ENCODE peak calls at places on chromosomes 2 and 18, in eight cellular contexts. I, G, U, M, Q, H, R and L are unnamed samples.
A peak's percentile ranks its signal among the peaks of the same experiment; 100 is the strongest.

GRCh38 chr2:230893881-230894781 is 29.4 kb downstream of the ITM2C start:
- DNase-seq in U (peak; percentile 23), Q (no peak), M (no peak), G (no peak), R (no peak), H (no peak), I (peak; percentile 55), L (no peak)

GRCh38 chr2:83221258-83221657 is 1237.8 kb downstream of the SUCLG1 start:
- DNase-seq in G (no peak), I (no peak), Q (no peak), H (no peak), M (no peak), R (peak; percentile 67), U (no peak), L (no peak)

GRCh38 chr2:8568543-8569302 is 113.1 kb upstream of the ID2 start:
- DNase-seq in U (no peak), H (no peak), I (no peak), G (no peak), M (no peak), Q (no peak), R (no peak), L (no peak)

GRCh38 chr2:23565814-23566213 is 180.8 kb downstream of the KLHL29 start:
- DNase-seq in M (no peak), U (no peak), Q (peak; percentile 64), H (no peak), I (no peak), G (no peak), R (no peak), L (no peak)

GRCh38 chr2:162328424-162329157 is 10.1 kb upstream of the IFIH1 start:
- DNase-seq in U (no peak), M (no peak), R (no peak), Q (no peak), H (no peak), G (no peak), I (no peak), L (no peak)

GRCh38 chr2:101277111-101277510 is 24.4 kb downstream of the CNOT11 start:
- DNase-seq in Q (no peak), G (no peak), M (no peak), I (no peak), R (peak; percentile 52), U (no peak), H (peak; percentile 56), L (no peak)

GRCh38 chr2:45904931-45905642 is 253.6 kb downstream of the PRKCE start:
- DNase-seq in U (no peak), G (no peak), M (no peak), H (no peak), I (no peak), R (no peak), Q (no peak), L (no peak)

GRCh38 chr2:101832114-101832513 is 134.6 kb downstream of the MAP4K4 start:
- DNase-seq in R (no peak), G (no peak), I (no peak), H (no peak), U (no peak), Q (no peak), M (no peak), L (no peak)

GRCh38 chr2:112646102-112646719 is 472 bp downstream of the SLC20A1 start:
- DNase-seq in M (no peak), I (peak; percentile 79), Q (no peak), G (no peak), H (no peak), U (no peak), R (no peak), L (no peak)

GRCh38 chr2:128362889-128363228 is 44.2 kb upstream of the HS6ST1 start:
- DNase-seq in G (no peak), I (no peak), H (no peak), Q (no peak), M (no peak), U (peak; percentile 19), R (peak; percentile 52), L (no peak)

GRCh38 chr2:215747244-215747620 is 266.1 kb downstream of the MREG start:
- DNase-seq in G (no peak), Q (no peak), M (no peak), U (no peak), I (no peak), R (no peak), H (no peak), L (no peak)

GRCh38 chr2:144432921-144433320 is 87.0 kb downstream of the ZEB2 start:
- DNase-seq in H (no peak), I (no peak), M (no peak), U (no peak), Q (no peak), R (no peak), G (no peak), L (no peak)

GRCh38 chr18:12744103-12744502 is 41.3 kb downstream of the PSMG2 start:
- DNase-seq in U (no peak), I (peak; percentile 81), H (no peak), R (peak; percentile 84), Q (no peak), G (no peak), M (peak; percentile 42), L (peak; percentile 69)

GRCh38 chr2:216315817-216316603 is 56.3 kb downstream of the MARCHF4 start:
- DNase-seq in Q (no peak), U (no peak), G (no peak), R (peak; percentile 47), M (peak; percentile 71), H (no peak), I (no peak), L (no peak)

GRCh38 chr2:182229288-182229687 is 197.5 kb downstream of the PDE1A start:
- DNase-seq in G (no peak), Q (no peak), R (peak; percentile 5), I (no peak), H (no peak), U (no peak), M (no peak), L (no peak)

GRCh38 chr2:241000831-241001321 is 2.5 kb downstream of the SNED1 start:
- DNase-seq in M (no peak), R (no peak), G (no peak), Q (no peak), H (peak; percentile 67), I (no peak), U (no peak), L (no peak)

GRCh38 chr2:240997856-240998705 is at the start of gene SNED1:
- DNase-seq in U (peak; percentile 90), M (peak; percentile 45), H (peak; percentile 91), G (no peak), Q (peak; percentile 90), R (peak; percentile 85), I (no peak), L (peak; percentile 64)

GRCh38 chr2:240999873-241000541 is 1.6 kb downstream of the SNED1 start:
- DNase-seq in R (no peak), I (no peak), U (peak; percentile 8), Q (no peak), G (no peak), M (no peak), H (peak; percentile 28), L (peak; percentile 6)

GRCh38 chr2:240998706-240999000 is 235 bp downstream of the SNED1 start:
- DNase-seq in M (no peak), U (no peak), H (peak; percentile 27), I (no peak), Q (no peak), R (no peak), G (no peak), L (no peak)

DNA sequence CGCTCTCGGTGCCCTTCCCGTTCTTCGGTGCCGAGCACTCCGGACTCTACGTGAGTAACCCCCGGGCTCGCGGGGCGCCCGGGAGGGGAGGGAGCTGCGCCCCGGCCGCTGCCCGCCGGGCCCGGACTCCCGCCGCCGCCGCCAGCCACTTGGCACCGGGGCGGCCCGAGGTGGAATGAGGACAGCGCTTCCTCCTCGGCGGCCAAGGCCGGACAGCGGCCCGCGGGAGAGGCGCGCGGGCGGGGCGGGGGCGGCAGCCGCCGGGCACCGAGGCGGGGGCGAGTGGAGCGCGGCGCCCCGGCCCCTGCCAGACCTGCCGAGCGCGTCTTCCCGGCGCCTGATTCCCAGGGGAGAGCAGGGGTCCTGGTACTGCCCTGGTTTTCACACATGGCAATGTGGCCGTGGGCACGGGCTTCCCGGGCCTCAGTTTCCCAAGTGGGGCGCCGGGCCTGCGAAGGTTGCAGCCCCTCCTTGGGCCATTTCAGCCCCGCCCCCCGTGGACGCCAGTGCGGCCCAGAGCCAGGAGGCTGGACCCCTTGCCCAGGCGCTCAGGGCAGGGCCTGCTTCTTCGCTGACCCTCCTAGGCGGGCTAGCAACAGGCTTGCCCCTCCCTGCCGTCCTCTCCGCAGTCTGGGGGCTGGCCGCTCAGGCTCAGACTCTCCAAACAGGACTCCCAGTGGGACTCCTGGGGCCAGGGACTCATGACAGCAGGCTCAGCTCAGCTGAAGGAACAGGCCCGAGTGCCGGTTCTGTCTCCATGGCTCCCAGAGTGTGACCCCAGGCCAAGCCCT is 778 bp downstream of the SNED1 start:
- DNase-seq in H (peak; percentile 30), M (no peak), Q (no peak), I (no peak), U (peak; percentile 28), G (no peak), R (no peak), L (no peak)
- H3K4me3 ChIP-seq in H (peak overlapping the region; percentile 59), M (peak overlapping the region; percentile 47), Q (peak overlapping the region; percentile 68), I (no peak overlapping the region), U (peak overlapping the region; percentile 62), G (peak overlapping the region; percentile 37), R (peak overlapping the region; percentile 54), L (peak overlapping the region; percentile 27)

GRCh38 chr2:38440655-38441054 is 63.6 kb upstream of the ATL2 start:
- DNase-seq in R (no peak), Q (no peak), H (no peak), M (no peak), I (no peak), U (no peak), G (no peak), L (no peak)
- H3K27me3 ChIP-seq in R (peaks cover 25% of the 10 kb centered on the region), Q (no peaks in the 10 kb centered on the region), H (no peaks in the 10 kb centered on the region), M (peaks cover 8% of the 10 kb centered on the region), I (no peaks in the 10 kb centered on the region), U (no peaks in the 10 kb centered on the region), G (no peaks in the 10 kb centered on the region), L (no peaks in the 10 kb centered on the region)

GRCh38 chr2:117935436-117935835 is 78.4 kb downstream of the CCDC93 start:
- DNase-seq in I (no peak), M (no peak), Q (no peak), U (no peak), G (no peak), R (no peak), H (no peak), L (no peak)
- H3K36me3 ChIP-seq in I (peaks cover 43% of the 10 kb centered on the region), M (peaks cover 44% of the 10 kb centered on the region), Q (peaks cover 8% of the 10 kb centered on the region), U (peaks cover 87% of the 10 kb centered on the region), G (peaks cover 87% of the 10 kb centered on the region), R (peaks cover 12% of the 10 kb centered on the region), H (peaks cover 61% of the 10 kb centered on the region), L (peaks cover 54% of the 10 kb centered on the region)

DNA sequence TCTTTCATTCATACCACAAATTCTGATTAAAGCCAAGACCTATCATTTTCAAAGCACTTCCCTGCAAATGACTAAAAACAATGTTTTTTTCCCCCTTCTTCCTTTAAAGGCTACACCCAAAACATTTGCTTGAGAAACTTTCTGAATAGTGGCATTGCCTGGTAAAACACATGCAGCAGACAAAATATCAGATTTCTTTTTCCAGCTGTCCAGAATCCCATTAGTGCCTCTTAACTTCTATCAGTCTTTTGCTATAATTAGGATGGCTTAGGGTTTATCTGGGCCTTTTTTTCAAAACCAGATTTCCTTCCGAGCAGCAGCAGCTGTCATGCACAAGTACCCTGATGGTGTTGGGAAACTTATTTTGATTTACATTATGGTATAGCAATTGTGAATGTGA is 50.6 kb downstream of the ALPK2 start:
- DNase-seq in G (no peak), M (no peak), Q (no peak), I (no peak), U (no peak), R (peak; percentile 67), H (no peak), L (no peak)
- H3K4me3 ChIP-seq in G (no peak overlapping the region), M (no peak overlapping the region), Q (no peak overlapping the region), I (no peak overlapping the region), U (no peak overlapping the region), R (peak overlapping the region; percentile 37), H (no peak overlapping the region), L (no peak overlapping the region)